ENCODE peak calls at places on chromosome 21, in ten cellular contexts. One of them, this sample, is unnamed.

GRCh38 chr21:44686000-44686781 is 4.2 kb upstream of the KRTAP12-1 start:
- DNase-seq in COR-L47: no peak
- DNase-seq in OCI-LY7: no peak
- DNase-seq in AG08395: no peak
- DNase-seq in naive thymus-derived CD4-positive, alpha-beta T cell: no peak
- DNase-seq in HTR-8/SVneo: no peak
- DNase-seq in fibroblast of pulmonary artery: no peak
- DNase-seq in GM20000: no peak
- DNase-seq in GM12892: no peak
- DNase-seq in fibroblast of the aortic adventitia: no peak
- DNase-seq in this sample: no peak

GRCh38 chr21:44083631-44084291 is 23.4 kb upstream of the PWP2 start:
- DNase-seq in COR-L47: no peak
- DNase-seq in OCI-LY7: no peak
- DNase-seq in AG08395: no peak
- DNase-seq in naive thymus-derived CD4-positive, alpha-beta T cell: peak; percentile 85
- DNase-seq in HTR-8/SVneo: no peak
- DNase-seq in fibroblast of pulmonary artery: no peak
- DNase-seq in GM20000: no peak
- DNase-seq in GM12892: no peak
- DNase-seq in fibroblast of the aortic adventitia: no peak
- DNase-seq in this sample: peak; percentile 42

GRCh38 chr21:29499734-29500343 is 201.1 kb downstream of the BACH1 start:
- DNase-seq in COR-L47: peak; percentile 2
- DNase-seq in OCI-LY7: no peak
- DNase-seq in AG08395: peak; percentile 21
- DNase-seq in naive thymus-derived CD4-positive, alpha-beta T cell: no peak
- DNase-seq in HTR-8/SVneo: peak; percentile 18
- DNase-seq in fibroblast of pulmonary artery: peak; percentile 33
- DNase-seq in GM20000: no peak
- DNase-seq in GM12892: no peak
- DNase-seq in fibroblast of the aortic adventitia: no peak
- DNase-seq in this sample: no peak

GRCh38 chr21:44462834-44463200 is 7.5 kb downstream of the LRRC3 start:
- DNase-seq in COR-L47: no peak
- DNase-seq in OCI-LY7: no peak
- DNase-seq in AG08395: no peak
- DNase-seq in naive thymus-derived CD4-positive, alpha-beta T cell: no peak
- DNase-seq in HTR-8/SVneo: no peak
- DNase-seq in fibroblast of pulmonary artery: no peak
- DNase-seq in GM20000: no peak
- DNase-seq in GM12892: no peak
- DNase-seq in fibroblast of the aortic adventitia: no peak
- DNase-seq in this sample: no peak

GRCh38 chr21:35326677-35327076 is 277.6 kb upstream of the RUNX1 start:
- DNase-seq in COR-L47: no peak
- DNase-seq in OCI-LY7: no peak
- DNase-seq in AG08395: peak; percentile 18
- DNase-seq in naive thymus-derived CD4-positive, alpha-beta T cell: no peak
- DNase-seq in HTR-8/SVneo: no peak
- DNase-seq in fibroblast of pulmonary artery: peak; percentile 23
- DNase-seq in GM20000: no peak
- DNase-seq in GM12892: no peak
- DNase-seq in fibroblast of the aortic adventitia: peak; percentile 93
- DNase-seq in this sample: no peak

GRCh38 chr21:43209575-43210453 is 41.0 kb downstream of the CRYAA start:
- DNase-seq in COR-L47: no peak
- DNase-seq in OCI-LY7: no peak
- DNase-seq in AG08395: no peak
- DNase-seq in naive thymus-derived CD4-positive, alpha-beta T cell: no peak
- DNase-seq in HTR-8/SVneo: peak; percentile 80
- DNase-seq in fibroblast of pulmonary artery: peak; percentile 87
- DNase-seq in GM20000: no peak
- DNase-seq in GM12892: no peak
- DNase-seq in fibroblast of the aortic adventitia: peak; percentile 20
- DNase-seq in this sample: peak; percentile 36

GRCh38 chr21:45011911-45012660 is 62.3 kb upstream of the ADARB1 start:
- DNase-seq in COR-L47: no peak
- DNase-seq in OCI-LY7: no peak
- DNase-seq in AG08395: peak; percentile 97
- DNase-seq in naive thymus-derived CD4-positive, alpha-beta T cell: no peak
- DNase-seq in HTR-8/SVneo: peak; percentile 98
- DNase-seq in fibroblast of pulmonary artery: peak; percentile 89
- DNase-seq in GM20000: no peak
- DNase-seq in GM12892: no peak
- DNase-seq in fibroblast of the aortic adventitia: peak; percentile 82
- DNase-seq in this sample: no peak

GRCh38 chr21:44697811-44698734 is 1.1 kb downstream of the KRTAP10-12 start:
- DNase-seq in COR-L47: peak; percentile 50
- DNase-seq in OCI-LY7: no peak
- DNase-seq in AG08395: no peak
- DNase-seq in naive thymus-derived CD4-positive, alpha-beta T cell: no peak
- DNase-seq in HTR-8/SVneo: no peak
- DNase-seq in fibroblast of pulmonary artery: no peak
- DNase-seq in GM20000: peak; percentile 21
- DNase-seq in GM12892: no peak
- DNase-seq in fibroblast of the aortic adventitia: no peak
- DNase-seq in this sample: no peak

GRCh38 chr21:46426313-46427046 is 32.2 kb upstream of the DIP2A start:
- DNase-seq in COR-L47: no peak
- DNase-seq in OCI-LY7: no peak
- DNase-seq in AG08395: no peak
- DNase-seq in naive thymus-derived CD4-positive, alpha-beta T cell: no peak
- DNase-seq in HTR-8/SVneo: no peak
- DNase-seq in fibroblast of pulmonary artery: no peak
- DNase-seq in GM20000: no peak
- DNase-seq in GM12892: no peak
- DNase-seq in fibroblast of the aortic adventitia: no peak
- DNase-seq in this sample: no peak